ENCODE peak calls at places on chromosome 11, in six cellular contexts. U is astrocyte of the cerebellum, J is astrocyte of the spinal cord, X is substantia nigra, R is cardiac fibroblast, W is GM23338. H is an unnamed sample.

GRCh38 chr11:134725211-134725610 is 313.2 kb upstream of the B3GAT1 start:
- DNase-seq in R (no peak), X (no peak), W (no peak), U (no peak), J (no peak), H (no peak)

GRCh38 chr11:82845336-82846036 is 54.7 kb downstream of the PRCP start:
- DNase-seq in W (no peak), J (no peak), U (no peak), R (no peak), X (no peak), H (no peak)

GRCh38 chr11:66073669-66074068 is 3.6 kb downstream of the PACS1 start:
- DNase-seq in X (no peak), U (no peak), J (no peak), R (no peak), W (no peak), H (no peak)

GRCh38 chr11:9838229-9838628 is 174.4 kb downstream of the SWAP70 start:
- DNase-seq in J (no peak), X (no peak), U (no peak), W (no peak), R (peak), H (no peak)

GRCh38 chr11:58771458-58771855 is 39.7 kb upstream of the GLYAT start:
- DNase-seq in W (no peak), R (no peak), J (no peak), X (no peak), U (no peak), H (no peak)

GRCh38 chr11:59555601-59556114 is 44.3 kb downstream of the OR4D9 start:
- DNase-seq in J (peak), U (no peak), R (no peak), X (no peak), W (peak), H (no peak)

GRCh38 chr11:62333768-62334167 is 3.5 kb upstream of the ASRGL1 start:
- DNase-seq in U (no peak), R (no peak), J (no peak), X (no peak), W (no peak), H (no peak)

GRCh38 chr11:63682045-63682915 is 980 bp downstream of the RTN3 start:
- DNase-seq in U (no peak), R (peak), X (peak), W (peak), J (no peak), H (no peak)

GRCh38 chr11:45444796-45445195 is 158.7 kb upstream of the SYT13 start:
- DNase-seq in J (no peak), U (no peak), R (no peak), W (no peak), X (no peak), H (no peak)

GRCh38 chr11:99325807-99326206 is 305.1 kb downstream of the CNTN5 start:
- DNase-seq in W (no peak), U (peak), R (peak), X (no peak), J (peak), H (no peak)

GRCh38 chr11:8775341-8776133 is 92.9 kb downstream of the RPL27A start:
- DNase-seq in J (no peak), W (no peak), R (no peak), U (no peak), X (no peak), H (no peak)

GRCh38 chr11:70378506-70379134 is 19.7 kb upstream of the CTTN start:
- DNase-seq in W (peak), X (no peak), J (no peak), U (no peak), R (no peak), H (no peak)

GRCh38 chr11:43399983-43400630 is 41.4 kb downstream of the TTC17 start:
- DNase-seq in U (no peak), W (no peak), X (no peak), J (peak), R (no peak), H (no peak)

GRCh38 chr11:125942276-125942611 is 3.6 kb upstream of the VSIG10L2 start:
- DNase-seq in X (no peak), R (no peak), J (no peak), W (no peak), U (no peak), H (no peak)

GRCh38 chr11:84089072-84090057 is 803.2 kb upstream of the CCDC90B start:
- DNase-seq in J (no peak), X (peak), R (peak), W (no peak), U (no peak), H (no peak)

GRCh38 chr11:121291896-121292502 is 572 bp upstream of the SC5D start:
- DNase-seq in W (peak), U (peak), J (peak), X (peak), R (peak), H (no peak)

GRCh38 chr11:13850256-13851010 is 112.1 kb upstream of the SPON1 start:
- DNase-seq in W (no peak), J (no peak), U (no peak), R (no peak), X (no peak), H (no peak)

GRCh38 chr11:3217751-3218482 is 696 bp downstream of the MRGPRG start:
- DNase-seq in R (no peak), W (no peak), J (no peak), U (no peak), X (no peak), H (peak)

GRCh38 chr11:10181811-10182210 is 112.2 kb downstream of the SBF2 start:
- DNase-seq in X (no peak), U (peak), W (peak), R (peak), J (peak), H (no peak)

GRCh38 chr11:88538088-88538487 is 200.6 kb upstream of the CTSC start:
- DNase-seq in X (no peak), R (peak), W (no peak), U (no peak), J (no peak), H (no peak)

GRCh38 chr11:123231263-123231662 is 36.2 kb upstream of the CLMP start:
- DNase-seq in U (no peak), X (no peak), J (no peak), R (no peak), W (no peak), H (no peak)

GRCh38 chr11:120236169-120237107 is 3.5 kb upstream of the POU2F3 start:
- DNase-seq in R (no peak), U (no peak), W (peak), X (no peak), J (peak), H (no peak)

GRCh38 chr11:123822022-123822421 is 15.9 kb upstream of the OR6M1 start:
- DNase-seq in R (no peak), W (no peak), U (no peak), X (no peak), J (no peak), H (no peak)

GRCh38 chr11:95068549-95068948 is 1.8 kb downstream of the SRSF8 start:
- DNase-seq in J (peak), X (peak), U (peak), W (peak), R (peak), H (peak)

GRCh38 chr11:117058761-117059233 is 39.4 kb downstream of the SIK3 start:
- DNase-seq in W (peak), R (peak), X (no peak), U (peak), J (peak), H (no peak)

GRCh38 chr11:90124946-90125345 is 9.5 kb upstream of the NAALAD2 start:
- DNase-seq in J (no peak), X (no peak), W (no peak), R (no peak), U (no peak), H (no peak)

GRCh38 chr11:123977731-123978347 is at the start of gene OR10S1:
- DNase-seq in X (no peak), U (no peak), W (peak), R (no peak), J (no peak), H (no peak)

GRCh38 chr11:42311504-42311903 is 852.1 kb upstream of the LRRC4C start:
- DNase-seq in J (no peak), W (no peak), U (no peak), R (peak), X (no peak), H (no peak)

GRCh38 chr11:92978226-92979111 is 9.0 kb downstream of the MTNR1B start:
- DNase-seq in W (no peak), R (peak), U (no peak), J (peak), X (no peak), H (no peak)

GRCh38 chr11:59204736-59205135 is 8.0 kb downstream of the MPEG1 start:
- DNase-seq in W (no peak), J (no peak), X (no peak), R (no peak), U (no peak), H (no peak)

GRCh38 chr11:125374398-125374797 is 121.7 kb downstream of the FEZ1 start:
- DNase-seq in J (no peak), U (no peak), W (no peak), X (no peak), R (no peak), H (no peak)

GRCh38 chr11:114399903-114400221 is 449 bp downstream of the C11orf71 start:
- DNase-seq in X (no peak), J (no peak), R (no peak), U (no peak), W (peak), H (no peak)